ENCODE peak calls at places on chromosomes 13 and 19, in four cellular contexts. V is NCI-H748 treated with DMSO at 0.1 percent for 48 hours, E is IMR-90, Y is T-helper 9 cell. D is an unnamed sample.

GRCh38 chr19:38004505-38005223 is 97.7 kb downstream of the SIPA1L3 start:
- DNase-seq in V (no peak), E (peak), Y (no peak), D (peak)

GRCh38 chr19:34484328-34484727 is 2.8 kb downstream of the WTIP start:
- DNase-seq in V (no peak), E (no peak), Y (no peak), D (peak)

GRCh38 chr19:16134510-16134909 is 9.0 kb upstream of the HSH2D start:
- DNase-seq in V (no peak), E (no peak), Y (no peak), D (no peak)

GRCh38 chr19:11041966-11042627 is 47.2 kb upstream of the LDLR start:
- DNase-seq in V (no peak), E (no peak), Y (no peak), D (no peak)

GRCh38 chr13:26946675-26947342 is 186.2 kb upstream of the GPR12 start:
- DNase-seq in V (peak), E (peak), Y (no peak), D (peak)

GRCh38 chr13:64311948-64312347 is 2896.3 kb upstream of the PCDH20 start:
- DNase-seq in V (no peak), E (no peak), Y (no peak), D (no peak)

GRCh38 chr19:6030214-6030507 is 52.2 kb upstream of the RANBP3 start:
- DNase-seq in V (no peak), E (peak), Y (no peak), D (no peak)

GRCh38 chr13:41565221-41565620 is 107.9 kb downstream of the RGCC start:
- DNase-seq in V (no peak), E (peak), Y (no peak), D (no peak)

GRCh38 chr13:47076536-47076935 is 179.7 kb upstream of the HTR2A start:
- DNase-seq in V (no peak), E (peak), Y (no peak), D (no peak)

GRCh38 chr13:21668665-21669599 is 1.9 kb upstream of the FGF9 start:
- DNase-seq in V (peak), E (peak), Y (peak), D (no peak)

GRCh38 chr13:77740931-77741586 is 43.6 kb downstream of the SLAIN1 start:
- DNase-seq in V (no peak), E (no peak), Y (no peak), D (no peak)

GRCh38 chr19:50415661-50416033 is 3.1 kb upstream of the SPIB start:
- DNase-seq in V (no peak), E (no peak), Y (no peak), D (no peak)

GRCh38 chr13:48138270-48138669 is 43.4 kb upstream of the MED4 start:
- DNase-seq in V (no peak), E (no peak), Y (no peak), D (no peak)

GRCh38 chr13:59545007-59545406 is 618.7 kb downstream of the DIAPH3 start:
- DNase-seq in V (no peak), E (no peak), Y (no peak), D (no peak)

GRCh38 chr19:16627194-16627927 is 643 bp downstream of the MED26 start:
- DNase-seq in V (no peak), E (no peak), Y (peak), D (peak)

GRCh38 chr19:1400281-1401137 is 833 bp downstream of the GAMT start:
- DNase-seq in V (no peak), E (no peak), Y (no peak), D (no peak)